ENCODE peak calls at places on chromosomes 4 and X, in four cellular contexts. L is MM.1S, S is WTC11, D is neural crest cell. K is an unnamed sample.

GRCh38 chr4:84681488-84682274 is 98.8 kb downstream of the CDS1 start:
- DNase-seq in L (peak), S (no peak), D (no peak), K (no peak)

GRCh38 chr4:155900402-155900801 is 3.1 kb upstream of the TDO2 start:
- DNase-seq in L (peak), S (no peak), D (no peak), K (no peak)

GRCh38 chrX:72351606-72352338 is 46.1 kb upstream of the CITED1 start:
- DNase-seq in L (no peak), S (no peak), D (no peak), K (no peak)

GRCh38 chrX:111262086-111262485 is 8.2 kb downstream of the CAPN6 start:
- DNase-seq in L (no peak), S (no peak), D (no peak), K (no peak)

GRCh38 chr4:111718763-111719537 is 426.3 kb upstream of the FAM241A start:
- DNase-seq in L (no peak), S (no peak), D (no peak), K (no peak)

GRCh38 chr4:110287130-110287529 is 88.7 kb upstream of the ELOVL6 start:
- DNase-seq in L (peak), S (no peak), D (no peak), K (peak)

GRCh38 chr4:24164054-24164453 is 274.2 kb upstream of the PPARGC1A start:
- DNase-seq in L (peak), S (no peak), D (no peak), K (no peak)

GRCh38 chrX:141732031-141732430 is 33.5 kb upstream of the SPANXD start:
- DNase-seq in L (no peak), S (no peak), D (no peak), K (no peak)

GRCh38 chrX:145821898-145822567 is 4.4 kb downstream of the SLITRK2 start:
- DNase-seq in L (no peak), S (no peak), D (no peak), K (no peak)

GRCh38 chrX:145823132-145823531 is 5.5 kb downstream of the SLITRK2 start:
- DNase-seq in L (no peak), S (no peak), D (no peak), K (no peak)

GRCh38 chrX:145826466-145826865 is 8.8 kb downstream of the SLITRK2 start:
- DNase-seq in L (no peak), S (no peak), D (no peak), K (no peak)

GRCh38 chrX:145821291-145821897 is 3.8 kb downstream of the SLITRK2 start:
- DNase-seq in L (no peak), S (no peak), D (peak), K (no peak)

DNA sequence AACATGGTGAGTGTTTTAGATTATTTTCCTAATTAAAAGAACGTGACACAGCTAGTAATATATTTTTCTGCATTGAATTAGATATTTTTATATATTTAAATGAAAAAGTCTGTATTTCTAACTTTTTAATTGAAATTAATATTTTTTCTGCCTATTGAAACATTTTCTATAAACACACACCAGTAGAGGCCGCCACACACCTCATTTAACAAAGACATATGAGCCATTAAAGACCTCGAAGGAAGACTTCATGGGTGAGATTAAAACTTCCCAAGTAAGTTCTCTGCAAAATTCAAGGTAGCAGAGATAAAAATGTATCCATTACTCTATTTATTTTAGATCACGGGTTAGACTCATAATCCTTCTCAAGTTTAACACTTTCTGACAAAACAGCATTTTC is 8.3 kb downstream of the SLITRK2 start:
- DNase-seq in L (peak), S (no peak), D (no peak), K (no peak)
- TF ChIP-seq CTCF in L (peak), S (no peak), D (peak), K (peak)

DNA sequence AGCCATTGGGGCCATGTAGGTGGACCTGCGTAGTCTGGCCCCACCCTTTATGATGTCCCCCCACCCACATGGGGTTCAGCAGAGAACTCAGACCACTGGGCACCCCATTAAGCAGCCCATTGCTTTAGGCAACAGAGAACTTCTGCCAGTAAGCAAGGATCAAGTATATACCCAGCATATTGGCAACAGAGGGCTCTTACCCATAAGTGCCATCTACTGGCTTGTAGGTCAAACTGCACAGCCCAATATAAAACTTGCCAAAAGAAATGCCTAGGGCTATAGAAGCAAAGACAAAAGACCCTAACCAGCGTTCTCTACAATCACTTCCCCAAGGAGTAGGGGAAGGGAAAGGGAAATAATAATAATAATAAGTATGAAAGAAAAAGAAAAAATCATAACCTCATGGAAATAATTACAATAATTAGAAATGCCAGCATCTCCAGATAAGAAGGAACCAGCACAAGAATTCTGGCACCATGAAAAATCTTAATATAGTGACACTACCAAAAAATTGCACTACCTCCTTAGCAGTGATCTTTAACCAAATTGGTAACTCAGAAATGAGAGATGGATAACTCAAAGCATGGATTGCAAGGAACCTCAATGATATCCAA is 1090.7 kb downstream of the FAT4 start:
- DNase-seq in L (peak), S (no peak), D (no peak), K (peak)
- TF ChIP-seq CTCF in L (peak), S (peak), D (peak), K (peak)

DNA sequence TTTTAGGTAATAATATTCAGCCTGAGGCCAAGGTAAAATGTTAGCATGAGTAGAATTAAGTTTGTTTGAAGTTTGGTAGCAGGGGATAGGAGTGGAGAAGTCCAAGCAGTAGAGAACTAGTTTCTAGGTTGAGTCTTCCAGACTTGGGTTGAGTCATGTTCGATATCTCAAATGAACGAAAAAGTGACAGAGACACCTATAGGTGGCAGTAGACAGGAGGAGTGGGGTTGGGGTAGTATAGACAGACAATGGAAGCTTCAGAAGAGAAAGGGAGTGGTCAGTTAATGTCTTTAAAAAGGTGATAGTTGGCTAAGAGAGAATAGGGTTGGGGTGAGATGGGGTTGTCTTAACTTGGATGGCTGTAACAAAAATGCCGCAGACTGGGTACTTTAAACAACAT is 58.7 kb upstream of the EMCN start:
- DNase-seq in L (no peak), S (no peak), D (no peak), K (no peak)
- TF ChIP-seq CTCF in L (no peak), S (no peak), D (no peak), K (no peak)

GRCh38 chr4:147938481-147938880 is 206.6 kb downstream of the ARHGAP10 start:
- DNase-seq in L (no peak), S (no peak), D (no peak), K (no peak)

GRCh38 chr4:147933779-147934178 is 201.9 kb downstream of the ARHGAP10 start:
- DNase-seq in L (no peak), S (no peak), D (no peak), K (no peak)

GRCh38 chr4:147927377-147928137 is 195.7 kb downstream of the ARHGAP10 start:
- DNase-seq in L (no peak), S (no peak), D (no peak), K (no peak)

GRCh38 chr4:147928400-147928799 is 196.5 kb downstream of the ARHGAP10 start:
- DNase-seq in L (no peak), S (no peak), D (no peak), K (no peak)

GRCh38 chr4:147933316-147933715 is 201.4 kb downstream of the ARHGAP10 start:
- DNase-seq in L (no peak), S (no peak), D (no peak), K (no peak)
- TF ChIP-seq CTCF in L (no peak), S (no peak), D (no peak), K (peak)

DNA sequence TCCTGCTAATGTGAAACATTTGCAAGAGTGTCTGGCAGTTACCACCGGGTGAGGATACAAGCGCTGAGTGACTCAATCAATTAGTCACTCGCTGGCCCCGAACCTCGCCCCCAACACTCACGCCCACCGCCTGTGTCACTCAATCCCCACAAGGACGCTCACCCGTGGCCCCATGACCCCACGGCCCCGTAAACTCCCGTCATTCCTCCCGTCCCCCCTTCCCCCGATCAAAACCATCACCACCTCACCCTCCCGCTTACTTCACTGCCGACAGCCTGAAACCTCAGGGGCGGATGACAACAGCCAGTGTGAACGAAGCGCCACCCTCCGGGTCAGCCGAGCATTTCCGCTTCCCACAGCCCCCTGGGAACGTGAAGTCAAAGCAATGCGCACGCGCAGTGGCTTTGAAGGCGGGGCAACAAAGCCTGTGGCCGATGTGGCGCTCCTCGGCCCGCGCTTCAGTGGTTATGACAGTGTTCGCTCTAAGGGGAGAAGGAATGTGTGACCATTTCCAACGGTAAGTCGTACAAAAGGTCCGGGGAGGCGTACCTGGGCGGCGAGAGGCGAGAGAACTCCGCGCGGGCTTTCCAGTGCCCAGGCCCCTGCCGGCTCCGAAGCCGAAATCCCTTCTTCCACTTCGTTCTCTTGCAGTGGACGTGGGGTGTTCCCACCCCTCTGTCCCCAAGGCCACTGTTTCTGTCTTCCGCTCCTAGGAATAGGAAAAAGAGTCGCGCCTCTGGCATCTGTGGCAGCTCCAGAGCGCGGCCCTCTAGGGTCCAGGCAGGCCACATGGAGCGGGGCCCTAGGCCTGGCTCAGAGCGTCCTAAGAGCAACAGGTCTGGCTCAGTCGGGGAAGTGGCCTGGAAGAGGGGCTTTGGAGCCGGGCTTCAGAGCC is at the start of gene ZNF674:
- DNase-seq in L (peak), S (peak), D (peak), K (peak)
- TF ChIP-seq CTCF in L (peak), S (no peak), D (peak), K (peak)

DNA sequence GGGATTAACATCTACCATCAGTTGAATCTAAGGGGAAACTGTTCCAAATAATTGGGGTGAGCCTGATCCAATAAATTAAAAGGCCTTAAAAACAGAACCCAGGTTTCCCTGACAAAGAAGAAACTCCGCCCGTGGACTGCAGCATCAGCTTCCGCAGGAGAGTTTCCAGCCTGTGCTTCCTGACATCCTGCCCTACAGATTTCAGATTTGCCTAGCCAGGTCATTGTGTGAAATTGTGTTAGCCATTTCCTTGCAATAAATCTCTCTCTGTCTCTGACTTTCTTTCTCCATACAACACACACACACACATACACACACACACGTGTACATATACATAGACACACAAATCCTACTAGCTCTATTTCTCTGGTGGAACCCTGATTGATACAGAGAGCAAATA is 48.3 kb upstream of the LCORL start:
- DNase-seq in L (no peak), S (no peak), D (no peak), K (no peak)
- TF ChIP-seq CTCF in L (no peak), S (no peak), D (no peak), K (no peak)

DNA sequence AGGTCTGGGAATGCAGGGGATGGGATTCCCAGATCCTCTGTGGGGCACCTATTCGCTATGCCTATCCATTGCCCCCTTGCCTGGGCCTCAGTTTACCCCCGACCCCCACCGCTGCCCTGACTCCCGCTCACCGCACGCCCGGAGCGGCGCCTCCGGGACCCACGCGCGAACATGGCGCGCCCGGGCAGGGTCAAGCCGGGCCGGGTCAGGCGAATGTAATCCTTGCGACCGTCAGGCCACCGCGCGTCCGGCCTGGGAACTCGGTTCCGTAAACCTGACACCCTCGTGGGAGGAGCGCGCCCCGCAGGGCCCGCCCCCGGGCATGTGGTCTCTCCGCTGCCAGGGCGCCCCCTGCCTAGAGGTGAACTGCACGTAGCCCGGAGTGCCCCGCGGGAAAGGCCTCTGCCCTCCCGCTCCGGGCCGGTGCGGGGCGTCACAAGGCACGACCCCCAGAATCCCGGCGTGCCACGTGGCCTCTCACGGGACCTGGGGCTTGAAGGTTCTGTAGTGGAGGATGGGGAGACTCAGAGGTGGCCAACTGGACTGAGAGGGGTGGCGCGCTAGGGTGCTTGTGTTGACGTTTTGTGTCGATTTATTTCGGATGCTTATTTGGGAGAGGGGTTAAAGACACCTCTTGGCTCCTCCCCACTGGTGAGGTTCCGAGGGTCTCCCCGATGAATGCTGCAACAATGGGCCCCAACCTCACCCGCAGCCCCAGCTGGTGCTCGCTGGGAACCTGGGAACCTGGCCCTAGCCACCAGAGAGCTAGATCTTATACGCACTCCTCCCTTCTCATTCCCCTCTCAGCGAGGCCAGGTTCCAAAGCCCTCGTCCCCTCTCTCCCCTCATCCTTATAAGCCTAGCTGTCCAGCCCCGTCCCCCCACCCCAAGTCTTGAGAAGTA is at the start of gene PRICKLE3:
- DNase-seq in L (peak), S (peak), D (peak), K (peak)
- TF ChIP-seq CTCF in L (peak), S (no peak), D (peak), K (peak)

GRCh38 chr4:148151797-148152196 is 290.4 kb downstream of the NR3C2 start:
- DNase-seq in L (no peak), S (no peak), D (no peak), K (no peak)

GRCh38 chr4:148154769-148155168 is 287.4 kb downstream of the NR3C2 start:
- DNase-seq in L (no peak), S (no peak), D (no peak), K (no peak)

DNA sequence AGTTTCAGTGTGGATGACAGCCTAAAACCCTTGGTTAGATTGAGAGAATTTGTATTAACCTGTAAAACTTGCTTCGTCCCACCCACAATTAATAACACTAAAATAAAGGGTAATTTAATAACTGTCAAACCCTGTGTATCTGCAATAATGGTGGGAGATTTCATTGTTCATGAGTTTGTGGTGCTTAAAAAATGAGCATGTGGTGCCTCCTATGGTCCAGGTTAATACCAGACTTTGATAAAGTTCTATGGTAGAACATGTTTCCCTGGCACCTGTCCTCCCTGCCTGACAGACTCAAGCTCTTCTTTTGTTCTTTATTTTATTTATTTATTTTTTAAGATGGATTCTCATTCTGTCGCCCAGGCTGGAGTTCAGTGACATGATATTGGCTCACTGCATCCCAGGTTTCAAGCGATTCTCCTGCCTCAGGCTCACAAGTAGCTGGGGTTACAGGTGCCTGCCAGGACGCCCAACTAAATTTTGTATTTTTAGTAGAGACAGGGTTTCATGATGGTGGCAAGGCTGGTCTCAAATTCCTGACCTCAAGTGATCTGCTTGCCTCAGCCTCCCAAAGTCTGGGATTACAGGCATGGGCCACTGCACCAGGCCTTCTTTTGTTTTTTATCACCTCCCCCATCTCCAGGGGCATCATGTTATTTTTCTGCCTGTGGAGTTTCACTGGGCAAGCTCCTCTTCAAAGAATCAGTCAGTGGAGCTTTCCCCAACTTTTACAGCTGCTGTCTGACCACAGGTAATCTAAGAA is 289.2 kb downstream of the NR3C2 start:
- DNase-seq in L (no peak), S (no peak), D (no peak), K (no peak)
- TF ChIP-seq CTCF in L (no peak), S (no peak), D (no peak), K (peak)

GRCh38 chr4:43782391-43782790 is 666.2 kb downstream of the KCTD8 start:
- DNase-seq in L (no peak), S (no peak), D (no peak), K (no peak)
- TF ChIP-seq CTCF in L (peak), S (no peak), D (no peak), K (no peak)